ENCODE peak calls at places on chromosomes 16 and 17, in four cellular contexts. A is dermis blood vessel endothelial cell, T is HTR-8/SVneo, R is left cardiac atrium. K is an unnamed sample.

GRCh38 chr17:16934133-16934795 is 37.7 kb downstream of the TNFRSF13B start:
- DNase-seq in A (no peak), T (no peak), R (peak), K (no peak)

GRCh38 chr17:74213897-74214386 is 571 bp downstream of the TTYH2 start:
- DNase-seq in A (no peak), T (no peak), R (peak), K (no peak)

GRCh38 chr16:88803264-88803987 is at the start of gene CDT1:
- DNase-seq in A (peak), T (peak), R (peak), K (peak)

GRCh38 chr16:22671301-22672076 is 142.5 kb upstream of the HS3ST2 start:
- DNase-seq in A (no peak), T (no peak), R (no peak), K (no peak)

GRCh38 chr16:27400751-27401620 is 988 bp upstream of the IL21R start:
- DNase-seq in A (no peak), T (no peak), R (no peak), K (no peak)

GRCh38 chr16:4917117-4917516 is 19.8 kb downstream of the PPL start:
- DNase-seq in A (no peak), T (no peak), R (no peak), K (peak)

GRCh38 chr16:67269766-67270165 is 9.6 kb upstream of the PLEKHG4 start:
- DNase-seq in A (peak), T (no peak), R (no peak), K (peak)

GRCh38 chr17:78576389-78577112 is 645 bp downstream of the DNAH17 start:
- DNase-seq in A (no peak), T (no peak), R (no peak), K (no peak)

GRCh38 chr17:36527851-36528250 is 6.8 kb downstream of the MYO19 start:
- DNase-seq in A (no peak), T (no peak), R (no peak), K (no peak)

GRCh38 chr17:21033350-21033749 is 9.5 kb downstream of the USP22 start:
- DNase-seq in A (no peak), T (no peak), R (no peak), K (no peak)

GRCh38 chr16:3129137-3130131 is 5.4 kb upstream of the ZNF213 start:
- DNase-seq in A (peak), T (peak), R (peak), K (peak)

GRCh38 chr17:74337834-74338500 is 11.9 kb downstream of the KIF19 start:
- DNase-seq in A (no peak), T (no peak), R (no peak), K (no peak)

GRCh38 chr17:31510273-31511175 is 119.0 kb downstream of the RAB11FIP4 start:
- DNase-seq in A (no peak), T (no peak), R (peak), K (no peak)

GRCh38 chr17:73196500-73196899 is 3.6 kb downstream of the COG1 start:
- DNase-seq in A (peak), T (no peak), R (peak), K (peak)

GRCh38 chr16:87339086-87339723 is 22.0 kb upstream of the C16orf95 start:
- DNase-seq in A (no peak), T (no peak), R (no peak), K (no peak)

GRCh38 chr17:50426814-50427787 is 1.1 kb downstream of the ACSF2 start:
- DNase-seq in A (peak), T (peak), R (peak), K (peak)

GRCh38 chr16:72552675-72553074 is 380.7 kb upstream of the PMFBP1 start:
- DNase-seq in A (no peak), T (no peak), R (no peak), K (no peak)

GRCh38 chr17:67608691-67609090 is 109.0 kb upstream of the NOL11 start:
- DNase-seq in A (no peak), T (no peak), R (no peak), K (peak)

GRCh38 chr16:47646914-47647313 is 185.8 kb downstream of the PHKB start:
- DNase-seq in A (no peak), T (no peak), R (no peak), K (no peak)

GRCh38 chr16:12658506-12658905 is 145.2 kb downstream of the CPPED1 start:
- DNase-seq in A (no peak), T (no peak), R (no peak), K (no peak)

GRCh38 chr17:39672522-39673334 is 4.5 kb downstream of the PNMT start:
- DNase-seq in A (no peak), T (no peak), R (no peak), K (no peak)

GRCh38 chr17:50210249-50211225 is 9.1 kb upstream of the COL1A1 start:
- DNase-seq in A (peak), T (peak), R (peak), K (no peak)

GRCh38 chr16:66741131-66741900 is 10.1 kb downstream of the DYNC1LI2 start:
- DNase-seq in A (peak), T (no peak), R (peak), K (peak)

GRCh38 chr16:50598936-50599361 is 50.8 kb downstream of the NKD1 start:
- DNase-seq in A (no peak), T (no peak), R (no peak), K (no peak)

GRCh38 chr16:48126801-48127644 is 28.8 kb downstream of the ABCC12 start:
- DNase-seq in A (peak), T (peak), R (no peak), K (peak)

GRCh38 chr17:66724581-66725341 is 110.2 kb upstream of the CACNG5 start:
- DNase-seq in A (peak), T (no peak), R (no peak), K (peak)

GRCh38 chr16:19914877-19915276 is 30.2 kb upstream of the GPRC5B start:
- DNase-seq in A (no peak), T (no peak), R (no peak), K (no peak)

GRCh38 chr16:83059237-83059636 is 432.5 kb downstream of the CDH13 start:
- DNase-seq in A (peak), T (no peak), R (no peak), K (peak)

GRCh38 chr16:84535851-84536250 is 31.4 kb upstream of the MEAK7 start:
- DNase-seq in A (no peak), T (no peak), R (no peak), K (no peak)

GRCh38 chr16:74455619-74456289 is 34.5 kb upstream of the CLEC18B start:
- DNase-seq in A (peak), T (no peak), R (no peak), K (peak)

GRCh38 chr17:13415877-13416416 is 185.8 kb downstream of the HS3ST3A1 start:
- DNase-seq in A (no peak), T (peak), R (peak), K (no peak)

GRCh38 chr17:74205274-74205673 is 1.8 kb downstream of the RPL38 start:
- DNase-seq in A (no peak), T (no peak), R (no peak), K (no peak)

GRCh38 chr16:51243836-51244483 is 92.9 kb upstream of the SALL1 start:
- DNase-seq in A (no peak), T (no peak), R (no peak), K (no peak)

GRCh38 chr17:43840814-43841213 is 6.2 kb upstream of the CD300LG start:
- DNase-seq in A (peak), T (peak), R (no peak), K (peak)

GRCh38 chr17:46020998-46021397 is 21.9 kb downstream of the STH start:
- DNase-seq in A (no peak), T (no peak), R (no peak), K (no peak)

GRCh38 chr17:51006601-51007000 is 114.1 kb downstream of the SPAG9 start:
- DNase-seq in A (no peak), T (no peak), R (no peak), K (no peak)

GRCh38 chr17:2156666-2157065 is 101.8 kb downstream of the HIC1 start:
- DNase-seq in A (no peak), T (no peak), R (no peak), K (no peak)

GRCh38 chr16:10827691-10828341 is 9.2 kb upstream of the TVP23A start:
- DNase-seq in A (peak), T (no peak), R (peak), K (peak)

K was measured in lung microvascular endothelial cell.